ENCODE peak calls at places on chromosomes 1 and 21, in four cellular contexts. H, M, X and Z are unnamed samples.

GRCh38 chr1:167518331-167518700 is at the start of gene CD247:
- DNase-seq in X (peak), H (no peak), M (no peak), Z (no peak)

GRCh38 chr1:174297351-174297750 is 138.0 kb downstream of the RABGAP1L start:
- DNase-seq in H (no peak), X (peak), M (no peak), Z (no peak)

GRCh38 chr1:154760469-154760933 is 109.6 kb downstream of the KCNN3 start:
- DNase-seq in H (no peak), M (peak), X (peak), Z (peak)

GRCh38 chr1:47213230-47213676 is 18.8 kb downstream of the TAL1 start:
- DNase-seq in H (no peak), M (peak), X (no peak), Z (no peak)

GRCh38 chr1:68174173-68175113 is 57.9 kb downstream of the WLS start:
- DNase-seq in H (no peak), X (no peak), M (no peak), Z (no peak)

GRCh38 chr1:17671314-17671705 is 83.8 kb upstream of the ACTL8 start:
- DNase-seq in H (no peak), X (no peak), M (no peak), Z (no peak)

GRCh38 chr21:42642219-42642745 is 11.1 kb upstream of the PDE9A start:
- DNase-seq in M (no peak), X (no peak), H (no peak), Z (no peak)

GRCh38 chr1:17081439-17081838 is 27.6 kb upstream of the SDHB start:
- DNase-seq in X (no peak), M (no peak), H (no peak), Z (no peak)

GRCh38 chr1:221765527-221765926 is 23.6 kb upstream of the DUSP10 start:
- DNase-seq in X (no peak), M (no peak), H (no peak), Z (no peak)

GRCh38 chr1:30263888-30264671 is 459.3 kb downstream of the MATN1 start:
- DNase-seq in M (no peak), H (no peak), X (no peak), Z (no peak)

GRCh38 chr1:119670898-119671297 is 22.8 kb upstream of the ZNF697 start:
- DNase-seq in X (no peak), M (no peak), H (no peak), Z (no peak)

GRCh38 chr1:168287237-168287664 is 6.6 kb downstream of the TBX19 start:
- DNase-seq in X (no peak), H (no peak), M (peak), Z (no peak)

GRCh38 chr1:216820345-216820744 is 97.1 kb upstream of the ESRRG start:
- DNase-seq in M (no peak), H (no peak), X (no peak), Z (no peak)

GRCh38 chr1:167957710-167958109 is 20.8 kb upstream of the MPC2 start:
- DNase-seq in H (no peak), M (no peak), X (no peak), Z (no peak)

GRCh38 chr1:14415396-14415795 is 183.1 kb upstream of the KAZN start:
- DNase-seq in X (peak), H (no peak), M (peak), Z (no peak)

GRCh38 chr1:53371121-53371666 is 43.3 kb upstream of the LRP8 start:
- DNase-seq in X (peak), M (no peak), H (no peak), Z (no peak)

GRCh38 chr1:65412984-65413375 is 7.5 kb upstream of the LEPR start:
- DNase-seq in H (no peak), M (no peak), X (no peak), Z (no peak)

GRCh38 chr21:29382029-29382654 is 83.4 kb downstream of the BACH1 start:
- DNase-seq in H (no peak), X (no peak), M (no peak), Z (peak)

GRCh38 chr1:31581821-31582810 is 5.8 kb downstream of the TINAGL1 start:
- DNase-seq in M (no peak), H (no peak), X (no peak), Z (no peak)

GRCh38 chr21:41932191-41932575 is 21.6 kb downstream of the C2CD2 start:
- DNase-seq in X (no peak), H (no peak), M (peak), Z (no peak)

GRCh38 chr1:65581120-65581519 is 160.7 kb downstream of the LEPR start:
- DNase-seq in H (no peak), X (no peak), M (no peak), Z (peak)

GRCh38 chr1:24894002-24894401 is 36.1 kb downstream of the RUNX3 start:
- DNase-seq in M (no peak), H (no peak), X (peak), Z (no peak)

GRCh38 chr1:227312364-227313025 is 5.8 kb downstream of the CDC42BPA start:
- DNase-seq in H (no peak), M (no peak), X (no peak), Z (no peak)

GRCh38 chr1:61742620-61743431 is 546 bp downstream of the PATJ start:
- DNase-seq in H (no peak), M (no peak), X (peak), Z (peak)

GRCh38 chr21:45209685-45210284 is 77.9 kb downstream of the POFUT2 start:
- DNase-seq in X (no peak), H (peak), M (no peak), Z (no peak)

GRCh38 chr1:102861247-102861646 is 247.1 kb downstream of the COL11A1 start:
- DNase-seq in X (no peak), H (no peak), M (no peak), Z (no peak)

GRCh38 chr21:36706951-36707762 is 8.2 kb downstream of the SIM2 start:
- DNase-seq in X (peak), H (no peak), M (no peak), Z (no peak)

GRCh38 chr1:114130846-114131525 is 22.7 kb downstream of the SYT6 start:
- DNase-seq in X (no peak), H (peak), M (no peak), Z (no peak)

GRCh38 chr1:7994827-7995226 is 31.3 kb downstream of the ERRFI1 start:
- DNase-seq in X (no peak), M (no peak), H (no peak), Z (no peak)

GRCh38 chr1:196651637-196652215 is at the start of gene CFH:
- DNase-seq in M (no peak), X (no peak), H (no peak), Z (no peak)

GRCh38 chr1:180235502-180236239 is 5.6 kb downstream of the LHX4 start:
- DNase-seq in M (no peak), X (peak), H (no peak), Z (no peak)

GRCh38 chr1:6041432-6042062 is 4.1 kb upstream of the KCNAB2 start:
- DNase-seq in M (peak), X (peak), H (no peak), Z (no peak)

GRCh38 chr1:35319988-35320713 is 51.6 kb downstream of the ZMYM4 start:
- DNase-seq in M (no peak), X (no peak), H (no peak), Z (no peak)

GRCh38 chr1:27363766-27364695 is 2.7 kb downstream of the MAP3K6 start:
- DNase-seq in H (no peak), M (no peak), X (no peak), Z (no peak)

GRCh38 chr1:12179638-12180121 is 12.9 kb downstream of the TNFRSF1B start:
- DNase-seq in M (no peak), X (no peak), H (no peak), Z (no peak)

GRCh38 chr1:156591432-156592157 is at the start of gene NAXE:
- DNase-seq in X (peak), M (peak), H (no peak), Z (peak)

DNA sequence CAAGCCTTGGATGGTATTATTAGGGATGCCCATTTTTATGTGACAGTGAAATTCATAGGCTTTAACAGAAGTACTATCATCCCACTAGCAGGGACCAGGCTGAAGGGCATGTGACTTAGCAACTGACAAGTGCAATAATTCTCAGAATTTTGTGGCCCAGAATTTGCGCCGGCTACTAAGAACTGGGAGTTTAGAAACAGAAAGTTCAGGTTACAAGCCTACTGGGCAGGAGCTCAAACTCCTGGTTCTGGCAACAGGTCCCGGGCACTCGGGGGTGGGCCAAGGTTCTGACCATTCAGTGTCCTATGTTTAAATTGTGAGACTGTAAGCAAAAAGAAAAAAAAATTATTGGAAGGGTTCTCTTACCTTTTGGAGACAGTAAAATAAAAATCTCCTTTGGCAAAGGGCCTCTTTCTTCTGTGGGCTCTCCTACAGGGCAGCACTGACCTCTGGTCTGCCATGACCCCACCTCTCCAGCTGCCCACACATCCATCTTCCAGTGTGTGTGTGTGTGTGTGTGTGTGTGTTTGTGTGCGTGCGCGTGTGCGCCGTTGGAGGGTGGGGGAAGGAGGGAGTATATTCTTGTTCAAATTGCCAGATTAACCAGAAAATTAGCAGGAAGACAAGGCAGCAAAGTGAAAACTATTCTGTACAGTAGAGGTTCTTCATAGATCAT is 26.1 kb downstream of the IRF2BP2 start:
- DNase-seq in M (peak), X (no peak), H (no peak), Z (no peak)
- TF ChIP-seq RFX5 in M (no peak), X (no peak), H (no peak), Z (no peak)

DNA sequence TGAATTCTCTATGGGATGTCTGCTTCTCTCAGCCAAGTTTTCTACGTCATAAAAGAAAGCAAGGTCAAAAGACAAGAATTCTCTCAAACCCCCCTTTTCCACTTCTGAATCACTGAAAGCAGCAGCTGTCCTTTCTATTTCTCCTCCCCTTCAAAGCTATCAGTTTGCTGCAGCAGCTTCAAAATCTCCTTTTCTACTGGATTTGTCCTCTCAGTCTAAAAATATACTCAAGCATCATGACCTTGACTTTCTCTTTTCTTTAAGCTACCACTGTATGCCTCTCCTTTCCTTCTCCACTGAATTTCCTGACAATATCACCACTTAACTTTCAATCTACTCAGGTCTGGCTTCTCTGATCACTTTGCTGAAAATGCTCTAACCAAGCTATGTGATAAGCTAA is 1.9 kb downstream of the WDR64 start:
- DNase-seq in M (no peak), X (no peak), H (no peak), Z (no peak)
- TF ChIP-seq HDAC6 in M (no peak), X (no peak), H (no peak), Z (no peak)

GRCh38 chr1:240528566-240528965 is 83.4 kb downstream of the GREM2 start:
- DNase-seq in H (no peak), M (no peak), X (no peak), Z (no peak)
- TF ChIP-seq SRF in H (no peak), M (no peak), X (no peak), Z (no peak)

GRCh38 chr1:228417471-228418203 is 976 bp upstream of the TRIM17 start:
- DNase-seq in M (no peak), X (no peak), H (no peak), Z (no peak)
- TF ChIP-seq RFX5 in M (no peak), X (no peak), H (no peak), Z (no peak)